ENCODE peak calls at places on chromosome 1, in seven cellular contexts. Q, F, U, X, M, H and C are unnamed samples.

GRCh38 chr1:111249960-111250359 is 22.4 kb downstream of the CHI3L2 start:
- DNase-seq in U (no peak), Q (no peak), F (no peak), H (no peak), X (no peak), M (no peak), C (no peak)

GRCh38 chr1:96238426-96238825 is 483.2 kb upstream of the PTBP2 start:
- DNase-seq in H (no peak), X (no peak), F (no peak), M (no peak), U (no peak), Q (no peak), C (no peak)

GRCh38 chr1:237471377-237471776 is 419.3 kb downstream of the ZP4 start:
- DNase-seq in H (no peak), X (no peak), F (no peak), Q (no peak), U (no peak), M (no peak), C (no peak)

GRCh38 chr1:59186656-59187055 is 110.2 kb upstream of the FGGY start:
- DNase-seq in Q (no peak), H (peak; percentile 60), X (no peak), M (peak; percentile 79), U (no peak), F (peak; percentile 66), C (no peak)

GRCh38 chr1:179025975-179026812 is 500 bp downstream of the FAM20B start:
- DNase-seq in H (peak; percentile 61), U (peak; percentile 96), Q (peak; percentile 83), F (peak; percentile 61), X (peak; percentile 74), M (no peak), C (no peak)

GRCh38 chr1:93631626-93632365 is 49.8 kb downstream of the BCAR3 start:
- DNase-seq in X (no peak), Q (no peak), F (peak; percentile 50), H (peak; percentile 37), U (peak; percentile 10), M (no peak), C (no peak)

GRCh38 chr1:111275079-111275478 is 15.6 kb upstream of the CHIA start:
- DNase-seq in H (peak; percentile 74), U (no peak), M (peak; percentile 31), Q (no peak), F (peak; percentile 72), X (no peak), C (peak; percentile 98)

GRCh38 chr1:172613294-172613693 is 45.6 kb upstream of the FASLG start:
- DNase-seq in F (no peak), M (peak; percentile 44), H (no peak), Q (no peak), X (no peak), U (no peak), C (no peak)

GRCh38 chr1:86527306-86527705 is 19.6 kb upstream of the CLCA4 start:
- DNase-seq in F (no peak), H (no peak), U (no peak), X (no peak), M (no peak), Q (no peak), C (no peak)

GRCh38 chr1:11570821-11571220 is 83.4 kb downstream of the FBXO2 start:
- DNase-seq in U (no peak), H (no peak), X (no peak), F (no peak), M (no peak), Q (no peak), C (no peak)

GRCh38 chr1:115828101-115829022 is 12.6 kb downstream of the NHLH2 start:
- DNase-seq in U (peak; percentile 70), X (no peak), H (peak; percentile 57), F (peak; percentile 33), Q (no peak), M (peak; percentile 9), C (no peak)